ENCODE peak calls at places on chromosomes 1 and 21, in four cellular contexts. L is thoracic aorta; M is T-helper 1 cell; I is activated gamma-delta T cell treated with anti-CD3 and anti-CD28 coated beads, Interleukin-2, amount 50 U/mL, for 16 hours. B is an unnamed sample.

GRCh38 chr1:89261926-89262540 is 10.6 kb downstream of the GBP5 start:
- DNase-seq in L (no peak), I (no peak), M (no peak), B (no peak)

GRCh38 chr1:5915587-5916571 is 76.3 kb downstream of the NPHP4 start:
- DNase-seq in L (no peak), I (no peak), M (no peak), B (no peak)

GRCh38 chr1:26130695-26131094 is 19.1 kb downstream of the PDIK1L start:
- DNase-seq in L (no peak), M (no peak), I (no peak), B (no peak)

GRCh38 chr1:27787895-27788294 is 14.9 kb downstream of the STX12 start:
- DNase-seq in I (no peak), L (no peak), M (no peak), B (no peak)

GRCh38 chr21:46189213-46189958 is 5.1 kb upstream of the SPATC1L start:
- DNase-seq in M (no peak), I (no peak), L (no peak), B (no peak)

GRCh38 chr1:17212487-17213121 is 7.7 kb downstream of the PADI1 start:
- DNase-seq in M (peak; percentile 55), I (peak; percentile 49), L (no peak), B (peak; percentile 10)

GRCh38 chr1:204359474-204360255 is at the start of gene PLEKHA6:
- DNase-seq in I (no peak), M (no peak), L (no peak), B (no peak)

GRCh38 chr1:164617607-164618564 is 58.9 kb downstream of the PBX1 start:
- DNase-seq in L (no peak), I (no peak), M (no peak), B (no peak)

GRCh38 chr1:33561576-33561975 is 89.1 kb downstream of the ZSCAN20 start:
- DNase-seq in M (no peak), L (no peak), I (no peak), B (no peak)

GRCh38 chr1:94098585-94099111 is 22.3 kb downstream of the ABCA4 start:
- DNase-seq in M (no peak), I (no peak), L (no peak), B (no peak)

GRCh38 chr1:152967201-152967600 is 3.2 kb upstream of the SPRR4 start:
- DNase-seq in I (no peak), L (no peak), M (no peak), B (no peak)

GRCh38 chr1:226438007-226438406 is 30.1 kb upstream of the PARP1 start:
- DNase-seq in I (no peak), M (no peak), L (no peak), B (no peak)

GRCh38 chr1:88956003-88956402 is 36.4 kb downstream of the KYAT3 start:
- DNase-seq in L (no peak), M (no peak), I (no peak), B (no peak)

GRCh38 chr21:43731891-43732711 is 13.2 kb downstream of the PDXK start:
- DNase-seq in L (no peak), M (no peak), I (no peak), B (no peak)

GRCh38 chr1:185561629-185562028 is 172.6 kb upstream of the HMCN1 start:
- DNase-seq in I (no peak), M (no peak), L (no peak), B (no peak)

GRCh38 chr1:62625415-62625814 is 28.1 kb downstream of the ANGPTL3 start:
- DNase-seq in M (no peak), L (no peak), I (no peak), B (no peak)

GRCh38 chr1:109094377-109094803 is 3.8 kb downstream of the TMEM167B start:
- DNase-seq in M (no peak), L (no peak), I (no peak), B (no peak)

GRCh38 chr1:210496063-210496462 is 167.4 kb downstream of the HHAT start:
- DNase-seq in L (no peak), M (no peak), I (no peak), B (no peak)

GRCh38 chr21:36237441-36237840 is 80.8 kb downstream of the DOP1B start:
- DNase-seq in L (no peak), I (no peak), M (no peak), B (no peak)

GRCh38 chr1:178686407-178686806 is 38.6 kb upstream of the RALGPS2 start:
- DNase-seq in M (no peak), I (no peak), L (no peak), B (no peak)

GRCh38 chr1:9877962-9878361 is 32.1 kb downstream of the CTNNBIP1 start:
- DNase-seq in I (no peak), L (no peak), M (no peak), B (no peak)

B was measured in NK-92 treated with Interleukin-12 subunit alpha and Interleukin-12 subunit beta, amount 100 ng/mL, for 24 hours.